ENCODE peak calls at places on chromosomes 2 and 18, in six cellular contexts. One of them, this sample, is unnamed.

GRCh38 chr2:61327173-61327572 is 143.7 kb downstream of the USP34 start:
- DNase-seq in uterus: no peak
- DNase-seq in lower leg skin: no peak
- DNase-seq in body of pancreas: no peak
- DNase-seq in transverse colon: no peak
- DNase-seq in breast epithelium: no peak
- DNase-seq in this sample: no peak

GRCh38 chr2:114543106-114543806 is 100.8 kb downstream of the DPP10 start:
- DNase-seq in uterus: peak; percentile 24
- DNase-seq in lower leg skin: no peak
- DNase-seq in body of pancreas: peak; percentile 21
- DNase-seq in transverse colon: peak; percentile 39
- DNase-seq in breast epithelium: no peak
- DNase-seq in this sample: no peak

GRCh38 chr2:48319863-48320262 is 210.1 kb upstream of the STON1 start:
- DNase-seq in uterus: no peak
- DNase-seq in lower leg skin: no peak
- DNase-seq in body of pancreas: no peak
- DNase-seq in transverse colon: no peak
- DNase-seq in breast epithelium: no peak
- DNase-seq in this sample: no peak

GRCh38 chr2:9844581-9844980 is 1.3 kb downstream of the TAF1B start:
- DNase-seq in uterus: no peak
- DNase-seq in lower leg skin: no peak
- DNase-seq in body of pancreas: no peak
- DNase-seq in transverse colon: no peak
- DNase-seq in breast epithelium: no peak
- DNase-seq in this sample: no peak

GRCh38 chr2:48983556-48983955 is 170.8 kb downstream of the FSHR start:
- DNase-seq in uterus: no peak
- DNase-seq in lower leg skin: no peak
- DNase-seq in body of pancreas: no peak
- DNase-seq in transverse colon: no peak
- DNase-seq in breast epithelium: no peak
- DNase-seq in this sample: no peak

GRCh38 chr2:217685255-217685605 is 317.6 kb downstream of the TNS1 start:
- DNase-seq in uterus: peak; percentile 85
- DNase-seq in lower leg skin: peak; percentile 93
- DNase-seq in body of pancreas: no peak
- DNase-seq in transverse colon: peak; percentile 29
- DNase-seq in breast epithelium: peak; percentile 79
- DNase-seq in this sample: peak; percentile 36

GRCh38 chr18:7575465-7576026 is 8.4 kb downstream of the PTPRM start:
- DNase-seq in uterus: no peak
- DNase-seq in lower leg skin: no peak
- DNase-seq in body of pancreas: no peak
- DNase-seq in transverse colon: no peak
- DNase-seq in breast epithelium: no peak
- DNase-seq in this sample: no peak

GRCh38 chr2:20916604-20917286 is 93.8 kb upstream of the LDAH start:
- DNase-seq in uterus: no peak
- DNase-seq in lower leg skin: no peak
- DNase-seq in body of pancreas: no peak
- DNase-seq in transverse colon: no peak
- DNase-seq in breast epithelium: no peak
- DNase-seq in this sample: peak; percentile 39

GRCh38 chr2:169891593-169892298 is 64.5 kb downstream of the UBR3 start:
- DNase-seq in uterus: no peak
- DNase-seq in lower leg skin: no peak
- DNase-seq in body of pancreas: no peak
- DNase-seq in transverse colon: no peak
- DNase-seq in breast epithelium: no peak
- DNase-seq in this sample: no peak

GRCh38 chr18:57965246-57965645 is 78.8 kb upstream of the NEDD4L start:
- DNase-seq in uterus: no peak
- DNase-seq in lower leg skin: no peak
- DNase-seq in body of pancreas: no peak
- DNase-seq in transverse colon: no peak
- DNase-seq in breast epithelium: no peak
- DNase-seq in this sample: no peak

GRCh38 chr18:10526211-10526949 is 553 bp downstream of the NAPG start:
- DNase-seq in uterus: no peak
- DNase-seq in lower leg skin: peak; percentile 90
- DNase-seq in body of pancreas: peak; percentile 46
- DNase-seq in transverse colon: peak; percentile 58
- DNase-seq in breast epithelium: peak; percentile 45
- DNase-seq in this sample: peak; percentile 61

GRCh38 chr2:176755537-176756135 is 457.0 kb upstream of the HNRNPA3 start:
- DNase-seq in uterus: no peak
- DNase-seq in lower leg skin: no peak
- DNase-seq in body of pancreas: no peak
- DNase-seq in transverse colon: no peak
- DNase-seq in breast epithelium: no peak
- DNase-seq in this sample: no peak

GRCh38 chr2:238462782-238463396 is 36.2 kb downstream of the ASB1 start:
- DNase-seq in uterus: no peak
- DNase-seq in lower leg skin: no peak
- DNase-seq in body of pancreas: no peak
- DNase-seq in transverse colon: no peak
- DNase-seq in breast epithelium: no peak
- DNase-seq in this sample: no peak

GRCh38 chr2:238945433-238946150 is 97.7 kb downstream of the TWIST2 start:
- DNase-seq in uterus: peak; percentile 64
- DNase-seq in lower leg skin: peak; percentile 89
- DNase-seq in body of pancreas: peak; percentile 25
- DNase-seq in transverse colon: peak; percentile 48
- DNase-seq in breast epithelium: peak; percentile 16
- DNase-seq in this sample: no peak

GRCh38 chr18:43113220-43113895 is 2.1 kb downstream of the RIT2 start:
- DNase-seq in uterus: no peak
- DNase-seq in lower leg skin: no peak
- DNase-seq in body of pancreas: no peak
- DNase-seq in transverse colon: no peak
- DNase-seq in breast epithelium: no peak
- DNase-seq in this sample: no peak

GRCh38 chr2:191607101-191607500 is 70.8 kb upstream of the NABP1 start:
- DNase-seq in uterus: no peak
- DNase-seq in lower leg skin: no peak
- DNase-seq in body of pancreas: no peak
- DNase-seq in transverse colon: no peak
- DNase-seq in breast epithelium: no peak
- DNase-seq in this sample: no peak

GRCh38 chr2:11550901-11551568 is 17.2 kb downstream of the GREB1 start:
- DNase-seq in uterus: no peak
- DNase-seq in lower leg skin: peak; percentile 62
- DNase-seq in body of pancreas: no peak
- DNase-seq in transverse colon: no peak
- DNase-seq in breast epithelium: no peak
- DNase-seq in this sample: peak; percentile 11

GRCh38 chr18:39421319-39421718 is 1855.7 kb upstream of the CELF4 start:
- DNase-seq in uterus: no peak
- DNase-seq in lower leg skin: no peak
- DNase-seq in body of pancreas: no peak
- DNase-seq in transverse colon: no peak
- DNase-seq in breast epithelium: no peak
- DNase-seq in this sample: no peak

GRCh38 chr2:232324778-232325177 is 53.8 kb upstream of the ALPP start:
- DNase-seq in uterus: no peak
- DNase-seq in lower leg skin: peak; percentile 74
- DNase-seq in body of pancreas: no peak
- DNase-seq in transverse colon: no peak
- DNase-seq in breast epithelium: no peak
- DNase-seq in this sample: peak; percentile 1

GRCh38 chr2:179207047-179207446 is 57.6 kb downstream of the SESTD1 start:
- DNase-seq in uterus: no peak
- DNase-seq in lower leg skin: no peak
- DNase-seq in body of pancreas: no peak
- DNase-seq in transverse colon: no peak
- DNase-seq in breast epithelium: no peak
- DNase-seq in this sample: no peak

GRCh38 chr2:134457353-134457752 is 203.5 kb downstream of the MGAT5 start:
- DNase-seq in uterus: no peak
- DNase-seq in lower leg skin: peak; percentile 53
- DNase-seq in body of pancreas: no peak
- DNase-seq in transverse colon: no peak
- DNase-seq in breast epithelium: no peak
- DNase-seq in this sample: no peak

GRCh38 chr2:122831644-122832043 is 1076.2 kb downstream of the TSN start:
- DNase-seq in uterus: no peak
- DNase-seq in lower leg skin: no peak
- DNase-seq in body of pancreas: no peak
- DNase-seq in transverse colon: no peak
- DNase-seq in breast epithelium: no peak
- DNase-seq in this sample: no peak

GRCh38 chr2:174344716-174345472 is 10.1 kb downstream of the SP9 start:
- DNase-seq in uterus: no peak
- DNase-seq in lower leg skin: no peak
- DNase-seq in body of pancreas: no peak
- DNase-seq in transverse colon: no peak
- DNase-seq in breast epithelium: no peak
- DNase-seq in this sample: no peak

GRCh38 chr2:170886391-170886790 is 42.7 kb upstream of the GORASP2 start:
- DNase-seq in uterus: no peak
- DNase-seq in lower leg skin: no peak
- DNase-seq in body of pancreas: no peak
- DNase-seq in transverse colon: no peak
- DNase-seq in breast epithelium: no peak
- DNase-seq in this sample: no peak

DNA sequence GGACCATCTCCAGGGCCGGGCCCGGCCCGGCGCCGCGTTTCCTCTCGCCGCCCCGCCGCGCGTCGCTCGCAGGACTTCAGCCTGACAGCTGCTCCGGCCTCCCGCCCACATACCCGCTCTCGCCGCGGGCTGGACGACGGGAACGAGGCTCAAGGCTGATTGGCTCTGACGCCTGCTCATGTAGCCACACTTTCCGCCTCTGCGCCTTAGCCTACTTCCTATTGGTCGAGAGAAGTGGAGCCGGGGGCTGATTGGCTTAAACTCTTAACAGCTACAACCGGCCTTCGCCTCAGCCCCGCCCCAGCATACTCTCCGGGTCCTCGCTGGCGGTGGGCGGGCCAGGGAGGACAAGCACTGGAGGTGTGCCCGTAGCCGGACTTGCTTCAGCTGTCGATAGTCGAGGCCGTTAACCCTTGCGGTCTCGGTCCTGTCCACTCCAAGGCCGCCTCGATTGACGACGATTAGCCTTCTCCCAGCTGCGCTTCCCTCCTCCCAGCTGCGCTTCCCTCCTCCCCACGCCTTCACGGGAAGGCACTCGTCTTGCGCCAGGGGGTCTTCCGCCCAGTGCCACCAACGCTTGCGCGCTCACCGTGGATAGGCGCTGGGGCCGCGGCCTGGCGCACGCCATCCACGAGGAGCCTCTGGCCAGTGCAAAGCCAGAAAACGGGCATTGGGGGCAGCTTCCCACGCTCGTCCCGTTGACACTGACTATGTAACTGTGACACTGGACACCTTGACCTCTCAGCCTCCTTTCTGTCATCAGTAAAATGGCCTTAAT is at the start of gene PRADC1:
- DNase-seq in uterus: peak; percentile 99
- DNase-seq in lower leg skin: peak; percentile 100
- DNase-seq in body of pancreas: peak; percentile 99
- DNase-seq in transverse colon: peak; percentile 99
- DNase-seq in breast epithelium: peak; percentile 100
- DNase-seq in this sample: peak; percentile 98
- TF ChIP-seq POLR2A in uterus: no peak
- TF ChIP-seq POLR2A in lower leg skin: no peak
- TF ChIP-seq POLR2A in body of pancreas: no peak
- TF ChIP-seq POLR2A in transverse colon: peak; percentile 78
- TF ChIP-seq POLR2A in breast epithelium: no peak
- TF ChIP-seq POLR2A in this sample: peak; percentile 64

DNA sequence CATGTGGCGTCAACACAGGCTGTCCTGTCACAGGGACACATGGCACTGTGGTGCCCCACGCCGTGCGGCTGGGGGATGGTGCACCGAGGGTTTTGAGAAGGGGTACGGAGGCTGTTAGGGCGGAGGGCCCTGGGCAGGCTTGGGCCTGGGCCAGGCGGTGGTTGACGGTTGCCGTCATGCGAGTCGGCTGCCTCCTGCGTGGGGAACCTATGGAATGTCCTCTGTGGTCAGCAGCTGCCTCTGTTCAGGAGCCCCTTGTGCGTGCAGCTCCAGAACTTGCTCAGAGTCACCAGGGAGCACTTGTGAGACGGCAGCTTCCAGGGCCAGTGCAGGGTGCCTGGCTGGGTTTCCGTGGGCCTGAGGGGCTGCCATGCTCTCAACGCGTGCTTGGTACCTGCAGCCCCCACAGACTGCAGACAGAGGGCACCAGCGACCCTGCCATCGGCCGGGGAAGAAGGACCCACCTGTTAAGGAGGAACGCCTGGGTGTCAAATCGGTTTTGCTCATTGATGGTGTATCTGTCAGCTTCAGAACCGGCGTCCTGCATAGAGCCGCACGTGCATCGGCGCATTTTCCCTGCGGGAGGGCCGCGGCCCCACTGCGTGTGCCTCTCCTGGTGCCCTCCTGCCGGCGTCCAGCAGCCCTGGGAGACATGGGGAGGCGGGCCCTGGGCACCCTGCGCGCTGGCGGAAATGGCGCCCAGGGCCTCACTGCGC is 10.0 kb upstream of the D2HGDH start:
- DNase-seq in uterus: no peak
- DNase-seq in lower leg skin: no peak
- DNase-seq in body of pancreas: no peak
- DNase-seq in transverse colon: no peak
- DNase-seq in breast epithelium: no peak
- DNase-seq in this sample: no peak
- TF ChIP-seq CTCF in uterus: no peak
- TF ChIP-seq CTCF in lower leg skin: no peak
- TF ChIP-seq CTCF in body of pancreas: no peak
- TF ChIP-seq CTCF in transverse colon: peak; percentile 13
- TF ChIP-seq CTCF in breast epithelium: no peak
- TF ChIP-seq CTCF in this sample: no peak

GRCh38 chr2:25286025-25286400 is 55.7 kb downstream of the DNMT3A start:
- DNase-seq in uterus: no peak
- DNase-seq in lower leg skin: no peak
- DNase-seq in body of pancreas: no peak
- DNase-seq in transverse colon: peak; percentile 44
- DNase-seq in breast epithelium: no peak
- DNase-seq in this sample: no peak
- TF ChIP-seq POLR2A in uterus: no peak
- TF ChIP-seq POLR2A in lower leg skin: no peak
- TF ChIP-seq POLR2A in body of pancreas: no peak
- TF ChIP-seq POLR2A in transverse colon: peak; percentile 20
- TF ChIP-seq POLR2A in breast epithelium: no peak
- TF ChIP-seq POLR2A in this sample: no peak

GRCh38 chr18:79988079-79988924 is at the start of gene TXNL4A:
- DNase-seq in uterus: peak; percentile 69
- DNase-seq in lower leg skin: peak; percentile 96
- DNase-seq in body of pancreas: peak; percentile 85
- DNase-seq in transverse colon: peak; percentile 88
- DNase-seq in breast epithelium: peak; percentile 70
- DNase-seq in this sample: peak; percentile 84
- TF ChIP-seq CTCF in uterus: no peak
- TF ChIP-seq CTCF in lower leg skin: no peak
- TF ChIP-seq CTCF in body of pancreas: no peak
- TF ChIP-seq CTCF in transverse colon: peak; percentile 31
- TF ChIP-seq CTCF in breast epithelium: peak; percentile 14
- TF ChIP-seq CTCF in this sample: no peak

This sample was measured in adrenal gland.